ENCODE peak calls at places on chromosomes 5 and 9, in seven cellular contexts. J, S, F, U, K, C and Z are unnamed samples.

GRCh38 chr5:170591055-170591454 is 87.2 kb downstream of the KCNIP1 start:
- DNase-seq in C (no peak), J (no peak), K (no peak), S (no peak), F (no peak), U (no peak), Z (no peak)

GRCh38 chr9:83959061-83959460 is 21.0 kb downstream of the HNRNPK start:
- DNase-seq in U (no peak), S (no peak), C (peak), K (no peak), F (no peak), J (no peak), Z (no peak)

GRCh38 chr9:112784020-112784788 is 33.6 kb downstream of the SNX30 start:
- DNase-seq in J (peak), F (peak), C (no peak), K (no peak), S (no peak), U (no peak), Z (no peak)

GRCh38 chr5:52674815-52675545 is 112.7 kb upstream of the ITGA1 start:
- DNase-seq in U (no peak), J (no peak), S (no peak), K (no peak), C (no peak), F (no peak), Z (no peak)

GRCh38 chr9:133714606-133715294 is 23.4 kb downstream of the SARDH start:
- DNase-seq in S (no peak), J (peak), F (no peak), C (peak), K (no peak), U (no peak), Z (no peak)

GRCh38 chr9:128628471-128629048 is 28.1 kb downstream of the DYNC2I2 start:
- DNase-seq in C (peak), K (peak), F (no peak), U (no peak), S (no peak), J (peak), Z (peak)

GRCh38 chr5:155628346-155628745 is 614.8 kb downstream of the KIF4B start:
- DNase-seq in S (no peak), U (no peak), C (peak), K (no peak), J (no peak), F (no peak), Z (no peak)

GRCh38 chr9:116073826-116074225 is 79.8 kb upstream of the PAPPA start:
- DNase-seq in U (no peak), J (no peak), F (no peak), S (no peak), C (no peak), K (no peak), Z (no peak)

GRCh38 chr9:131227112-131228058 is 48.9 kb downstream of the FAM78A start:
- DNase-seq in F (no peak), U (no peak), K (no peak), C (no peak), S (no peak), J (peak), Z (no peak)

GRCh38 chr5:37615184-37615583 is 224.7 kb downstream of the GDNF start:
- DNase-seq in F (no peak), S (no peak), U (no peak), J (no peak), C (no peak), K (no peak), Z (no peak)

GRCh38 chr5:14806452-14806851 is 65.1 kb downstream of the ANKH start:
- DNase-seq in J (no peak), U (no peak), C (no peak), K (no peak), F (no peak), S (no peak), Z (no peak)

GRCh38 chr5:148996270-148996669 is 66.6 kb downstream of the SH3TC2 start:
- DNase-seq in U (no peak), S (no peak), C (no peak), F (no peak), K (no peak), J (no peak), Z (no peak)

GRCh38 chr9:79763861-79764260 is 192.1 kb downstream of the TLE4 start:
- DNase-seq in S (no peak), F (no peak), K (no peak), C (no peak), U (no peak), J (no peak), Z (no peak)

GRCh38 chr5:14110196-14110595 is 32.9 kb upstream of the TRIO start:
- DNase-seq in C (no peak), K (no peak), J (no peak), U (no peak), F (no peak), S (no peak), Z (no peak)

GRCh38 chr9:133585481-133586367 is 23.5 kb downstream of the FAM163B start:
- DNase-seq in F (peak), C (no peak), S (no peak), U (no peak), K (no peak), J (peak), Z (no peak)

GRCh38 chr5:60349891-60350415 is 350.0 kb downstream of the DEPDC1B start:
- DNase-seq in S (no peak), U (no peak), F (no peak), K (no peak), C (no peak), J (no peak), Z (no peak)

GRCh38 chr5:65391591-65391990 is 90.1 kb downstream of the ADAMTS6 start:
- DNase-seq in C (no peak), F (no peak), U (no peak), J (no peak), S (no peak), K (no peak), Z (no peak)

GRCh38 chr5:151068571-151069197 is 12.2 kb downstream of the TNIP1 start:
- DNase-seq in C (no peak), K (no peak), F (no peak), S (no peak), U (no peak), J (no peak), Z (no peak)

GRCh38 chr9:73611072-73611471 is 459.4 kb downstream of the ANXA1 start:
- DNase-seq in F (no peak), U (no peak), K (no peak), C (no peak), J (no peak), S (no peak), Z (no peak)

GRCh38 chr5:3893527-3893926 is 297.9 kb downstream of the IRX1 start:
- DNase-seq in F (no peak), K (no peak), J (no peak), C (no peak), S (no peak), U (no peak), Z (no peak)

GRCh38 chr9:82234160-82234943 is 245.8 kb downstream of the SPATA31D1 start:
- DNase-seq in F (no peak), U (no peak), J (no peak), S (no peak), K (no peak), C (no peak), Z (no peak)

GRCh38 chr5:15598294-15598902 is 98.4 kb downstream of the FBXL7 start:
- DNase-seq in U (no peak), K (peak), C (peak), J (no peak), S (no peak), F (peak), Z (no peak)

GRCh38 chr9:75167281-75167680 is 79.0 kb downstream of the OSTF1 start:
- DNase-seq in U (no peak), F (no peak), J (no peak), C (no peak), S (no peak), K (no peak), Z (no peak)

GRCh38 chr5:139131062-139131856 is 66.9 kb downstream of the SIL1 start:
- DNase-seq in F (peak), J (no peak), U (no peak), C (no peak), S (no peak), K (no peak), Z (no peak)

GRCh38 chr5:16464664-16465543 is 696 bp downstream of the ZNF622 start:
- DNase-seq in J (no peak), U (no peak), S (no peak), C (no peak), F (no peak), K (no peak), Z (no peak)

GRCh38 chr9:119451426-119451825 is 82.2 kb upstream of the BRINP1 start:
- DNase-seq in C (no peak), S (no peak), U (no peak), F (no peak), K (no peak), J (no peak), Z (no peak)

GRCh38 chr9:122580360-122580759 is 2.8 kb downstream of the OR1L8 start:
- DNase-seq in U (no peak), J (no peak), K (peak), F (no peak), C (no peak), S (peak), Z (no peak)

GRCh38 chr5:172008689-172009141 is 2.3 kb upstream of the FBXW11 start:
- DNase-seq in S (no peak), K (peak), C (no peak), U (no peak), J (no peak), F (peak), Z (no peak)

GRCh38 chr5:134392301-134392700 is 19.4 kb downstream of the CDKN2AIPNL start:
- DNase-seq in F (no peak), C (no peak), U (no peak), K (no peak), J (no peak), S (no peak), Z (no peak)

GRCh38 chr9:806285-807156 is 35.0 kb upstream of the DMRT1 start:
- DNase-seq in S (no peak), F (no peak), U (peak), K (peak), C (peak), J (peak), Z (peak)

GRCh38 chr5:73201547-73202513 is 28.8 kb downstream of the TMEM174 start:
- DNase-seq in S (peak), K (peak), U (no peak), C (peak), J (peak), F (peak), Z (peak)

GRCh38 chr5:80284720-80285119 is 28.9 kb upstream of the SERINC5 start:
- DNase-seq in U (no peak), K (no peak), S (no peak), F (no peak), C (no peak), J (no peak), Z (no peak)

GRCh38 chr9:136858452-136858843 is 6.3 kb downstream of the MAMDC4 start:
- DNase-seq in U (no peak), K (no peak), S (no peak), C (no peak), J (no peak), F (peak), Z (no peak)

GRCh38 chr5:122183098-122183794 is 53.9 kb downstream of the ZNF474 start:
- DNase-seq in S (no peak), K (no peak), F (no peak), U (no peak), J (no peak), C (no peak), Z (no peak)

GRCh38 chr9:118170032-118170955 is 466.1 kb downstream of the TLR4 start:
- DNase-seq in S (no peak), U (no peak), C (peak), K (no peak), F (peak), J (peak), Z (peak)

GRCh38 chr5:17216974-17217325 is 481 bp upstream of the BASP1 start:
- DNase-seq in F (no peak), J (no peak), K (no peak), U (no peak), S (no peak), C (no peak), Z (no peak)

GRCh38 chr5:179209359-179210150 is 135.7 kb downstream of the ADAMTS2 start:
- DNase-seq in K (no peak), U (no peak), S (no peak), C (no peak), F (no peak), J (no peak), Z (no peak)

GRCh38 chr5:179207470-179207869 is 137.8 kb downstream of the ADAMTS2 start:
- DNase-seq in F (no peak), U (no peak), S (no peak), J (no peak), C (no peak), K (no peak), Z (no peak)

GRCh38 chr5:179208706-179209358 is 136.4 kb downstream of the ADAMTS2 start:
- DNase-seq in F (no peak), S (no peak), C (no peak), U (no peak), K (no peak), J (no peak), Z (no peak)

GRCh38 chr5:179206366-179206765 is 138.9 kb downstream of the ADAMTS2 start:
- DNase-seq in U (no peak), S (no peak), J (no peak), F (no peak), C (no peak), K (no peak), Z (no peak)

DNA sequence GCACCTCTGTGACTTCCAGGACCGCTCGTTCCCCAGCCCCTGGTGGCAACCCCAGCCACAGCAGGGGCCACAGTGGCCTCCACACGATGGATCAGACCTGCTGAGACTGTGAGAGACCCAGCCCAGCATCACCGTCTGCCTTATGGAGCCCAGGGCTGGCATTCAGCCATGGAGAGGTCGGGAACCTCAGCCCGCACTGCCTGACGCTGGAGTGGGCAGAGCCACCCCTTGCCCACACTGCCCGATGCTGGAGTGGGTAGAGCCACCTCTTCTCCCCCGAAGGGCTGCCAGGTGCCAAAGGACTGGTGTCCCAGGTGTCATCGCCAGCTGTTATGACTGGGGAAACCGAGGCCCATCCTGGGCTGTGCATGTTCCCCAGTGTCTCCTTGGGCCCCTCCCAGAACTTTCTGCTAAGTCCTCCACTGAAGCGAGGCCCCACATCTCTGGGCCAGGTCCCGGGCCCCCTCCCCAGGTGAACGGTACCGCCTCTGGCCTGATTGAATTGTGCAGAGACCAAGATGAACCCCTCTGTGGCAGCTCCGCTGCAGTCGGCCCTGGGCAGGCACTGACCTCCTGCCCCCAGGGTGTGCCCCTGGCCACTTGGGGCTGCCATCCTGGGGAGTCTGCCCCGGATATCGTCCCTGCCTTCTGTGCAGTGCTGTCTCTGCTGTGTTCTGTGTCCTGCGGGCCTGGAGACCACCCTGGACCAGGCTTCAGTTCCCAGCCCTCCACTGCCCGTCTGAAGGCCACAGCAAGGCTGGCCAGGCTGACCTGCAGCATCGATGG is 137.1 kb downstream of the ADAMTS2 start:
- DNase-seq in U (no peak), S (no peak), F (no peak), K (no peak), J (no peak), C (no peak), Z (no peak)
- TF ChIP-seq JUND in U (no peak), S (no peak), F (no peak), K (no peak), J (no peak), C (no peak), Z (no peak)

DNA sequence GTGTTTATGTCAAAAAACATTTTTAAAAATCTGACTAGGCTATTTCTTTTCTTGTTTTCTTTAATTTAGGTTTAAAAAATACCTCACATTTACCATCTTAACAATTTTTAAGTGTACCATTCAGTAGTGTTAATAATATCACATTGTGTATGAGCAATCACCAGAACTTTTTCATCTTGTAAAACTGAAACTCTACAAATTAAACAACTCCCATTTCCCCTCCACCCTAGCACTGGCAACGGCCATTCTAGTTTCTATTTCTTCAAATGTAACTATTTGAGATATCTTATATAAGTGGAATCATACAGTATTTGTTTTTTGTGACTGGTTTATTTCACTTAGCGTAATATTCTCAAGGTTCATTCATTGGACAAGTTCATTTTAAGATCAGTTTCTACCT is 27.7 kb downstream of the PLCXD3 start:
- DNase-seq in C (no peak), S (no peak), J (no peak), U (no peak), K (no peak), F (no peak), Z (no peak)
- TF ChIP-seq JUND in C (no peak), S (no peak), J (no peak), U (no peak), K (no peak), F (no peak), Z (no peak)

GRCh38 chr9:21110708-21111576 is 30.7 kb downstream of the IFNW1 start:
- DNase-seq in F (no peak), J (peak), C (peak), S (peak), U (peak), K (no peak), Z (peak)
- TF ChIP-seq JUND in F (no peak), J (no peak), C (no peak), S (no peak), U (no peak), K (no peak), Z (no peak)

GRCh38 chr5:136038635-136039034 is 9.8 kb downstream of the TGFBI start:
- DNase-seq in J (no peak), C (no peak), U (no peak), S (no peak), F (no peak), K (no peak), Z (no peak)
- TF ChIP-seq JUND in J (no peak), C (no peak), U (no peak), S (no peak), F (no peak), K (no peak), Z (no peak)

DNA sequence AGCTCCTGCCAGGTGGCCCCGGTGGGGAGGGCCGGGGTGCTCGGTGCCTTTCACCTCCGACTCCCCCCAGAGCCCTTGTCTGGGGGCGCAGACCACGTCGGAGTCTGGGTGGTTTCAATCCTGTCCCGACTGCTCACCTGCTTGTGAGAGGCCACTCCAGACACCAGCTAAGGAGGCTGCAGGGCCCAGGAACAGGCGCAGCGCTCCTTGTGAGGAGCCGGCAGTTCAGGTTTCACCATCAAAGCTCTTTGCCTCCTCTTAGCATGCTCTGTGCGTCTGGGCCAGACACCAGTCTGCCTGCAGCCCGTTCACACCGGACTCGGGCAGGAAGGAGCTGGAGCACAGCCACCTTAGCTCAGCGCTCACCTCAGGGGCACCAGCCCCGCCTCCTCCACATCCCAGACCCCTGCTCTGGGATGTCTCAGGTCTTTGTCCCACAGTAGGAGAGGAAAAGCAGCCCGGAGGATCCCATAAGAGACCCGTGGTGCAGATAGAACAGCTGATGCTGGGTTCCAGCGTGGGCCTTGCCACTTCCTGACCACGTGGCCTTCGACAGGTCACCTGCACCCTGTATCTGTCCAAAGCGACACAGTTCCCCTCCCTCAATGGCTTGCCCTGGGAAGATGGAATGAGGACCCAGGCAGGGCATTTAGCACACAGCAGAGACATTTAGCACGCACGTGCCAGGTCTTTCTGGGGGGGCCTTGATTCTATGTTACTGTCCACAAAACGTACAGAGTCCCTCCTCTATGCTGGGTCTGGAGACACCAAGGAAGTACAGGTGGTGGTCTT is 106.2 kb upstream of the LMX1B start:
- DNase-seq in K (no peak), C (no peak), J (no peak), F (no peak), S (no peak), U (no peak), Z (no peak)
- TF ChIP-seq JUND in K (no peak), C (no peak), J (no peak), F (no peak), S (no peak), U (no peak), Z (no peak)

GRCh38 chr5:41432481-41433253 is 77.7 kb downstream of the PLCXD3 start:
- DNase-seq in K (no peak), C (no peak), F (no peak), S (no peak), J (no peak), U (no peak), Z (no peak)
- TF ChIP-seq JUND in K (no peak), C (no peak), F (no peak), S (no peak), J (no peak), U (no peak), Z (no peak)

DNA sequence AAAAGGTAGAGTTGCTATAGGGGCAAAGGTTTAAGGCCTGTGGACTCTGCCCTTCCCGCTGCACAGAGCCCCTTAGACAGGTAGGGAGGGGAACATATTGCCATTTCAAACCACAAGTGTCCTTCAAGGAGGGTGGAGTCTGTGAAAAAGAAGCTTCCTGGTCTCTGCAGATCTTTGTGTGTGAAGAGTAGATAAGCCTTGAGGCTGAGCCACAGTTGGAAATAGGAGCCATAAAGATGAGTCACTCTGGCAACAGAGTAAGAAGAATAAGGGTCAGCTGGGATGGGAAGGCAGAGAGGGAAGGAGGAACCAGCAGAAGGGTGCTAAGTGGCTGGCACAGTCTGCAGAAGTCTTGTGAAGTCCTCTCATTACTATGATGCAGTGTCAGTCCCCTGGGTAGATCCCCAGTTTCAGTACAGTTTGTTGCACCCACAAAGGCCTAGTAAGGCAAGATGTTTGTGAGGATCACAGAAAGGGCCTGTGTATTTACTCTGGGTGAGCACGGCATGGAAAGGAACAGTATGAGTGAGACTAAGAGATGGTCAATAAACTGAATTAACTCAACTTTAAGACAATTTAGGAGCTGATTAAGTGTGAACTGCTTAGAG is 18.1 kb downstream of the GRXCR2 start:
- DNase-seq in U (no peak), F (no peak), K (peak), S (peak), C (peak), J (no peak), Z (peak)
- TF ChIP-seq JUND in U (no peak), F (no peak), K (peak), S (peak), C (no peak), J (peak), Z (no peak)

GRCh38 chr9:93058357-93059096 is at the start of gene SUSD3:
- DNase-seq in S (peak), F (peak), C (peak), U (peak), K (peak), J (peak), Z (peak)
- TF ChIP-seq JUND in S (no peak), F (no peak), C (no peak), U (no peak), K (no peak), J (no peak), Z (no peak)